ENCODE peak calls at places on chromosomes 2 and 18, in five cellular contexts. U, F, K, Z and P are unnamed samples.

GRCh38 chr18:27956001-27956400 is 220.9 kb downstream of the CDH2 start:
- DNase-seq in U (no peak), F (no peak), K (no peak), Z (no peak), P (no peak)

GRCh38 chr2:23486676-23487075 is 101.7 kb downstream of the KLHL29 start:
- DNase-seq in U (no peak), F (no peak), K (no peak), Z (no peak), P (no peak)

GRCh38 chr2:24702800-24703199 is 90.4 kb downstream of the PTRHD1 start:
- DNase-seq in U (no peak), F (no peak), K (no peak), Z (no peak), P (peak; percentile 67)

GRCh38 chr2:226963528-226963927 is 127.7 kb downstream of the RHBDD1 start:
- DNase-seq in U (no peak), F (no peak), K (no peak), Z (no peak), P (peak; percentile 49)

GRCh38 chr2:41878056-41878455 is 169.8 kb upstream of the PKDCC start:
- DNase-seq in U (no peak), F (no peak), K (no peak), Z (no peak), P (no peak)

GRCh38 chr2:176156959-176157498 is at the start of gene HOXD3:
- DNase-seq in U (no peak), F (no peak), K (no peak), Z (no peak), P (no peak)

GRCh38 chr2:128901572-128902391 is 583.1 kb upstream of the HS6ST1 start:
- DNase-seq in U (no peak), F (no peak), K (peak; percentile 61), Z (no peak), P (no peak)

GRCh38 chr2:134027980-134028379 is 225.9 kb upstream of the MGAT5 start:
- DNase-seq in U (no peak), F (no peak), K (peak; percentile 68), Z (no peak), P (no peak)

GRCh38 chr2:124913873-124914272 is 888.8 kb downstream of the CNTNAP5 start:
- DNase-seq in U (no peak), F (no peak), K (no peak), Z (no peak), P (no peak)

GRCh38 chr2:16656087-16656486 is 9.5 kb downstream of the CYRIA start:
- DNase-seq in U (no peak), F (no peak), K (no peak), Z (no peak), P (no peak)

GRCh38 chr2:169141713-169142352 is 72.5 kb downstream of the DHRS9 start:
- DNase-seq in U (peak; percentile 74), F (peak; percentile 46), K (no peak), Z (peak; percentile 62), P (peak; percentile 13)

GRCh38 chr18:13562494-13563029 is 163.8 kb downstream of the FAM210A start:
- DNase-seq in U (peak; percentile 44), F (no peak), K (no peak), Z (peak; percentile 78), P (no peak)

GRCh38 chr2:199455186-199455532 is 2.6 kb downstream of the SATB2 start:
- DNase-seq in U (no peak), F (no peak), K (no peak), Z (no peak), P (no peak)

GRCh38 chr2:99337931-99338580 is 867 bp downstream of the EIF5B start:
- DNase-seq in U (peak; percentile 2), F (peak; percentile 16), K (no peak), Z (no peak), P (no peak)

GRCh38 chr2:3706892-3707291 is 3.5 kb downstream of the DCDC2C start:
- DNase-seq in U (no peak), F (no peak), K (no peak), Z (no peak), P (no peak)

GRCh38 chr18:3529597-3529996 is 79.6 kb downstream of the TGIF1 start:
- DNase-seq in U (no peak), F (no peak), K (no peak), Z (no peak), P (no peak)

GRCh38 chr2:18483896-18484295 is 76.6 kb downstream of the RDH14 start:
- DNase-seq in U (no peak), F (no peak), K (no peak), Z (no peak), P (no peak)

GRCh38 chr2:176395273-176395854 is 126.1 kb downstream of the MTX2 start:
- DNase-seq in U (peak; percentile 38), F (no peak), K (no peak), Z (no peak), P (no peak)

GRCh38 chr2:33931164-33931563 is 332.1 kb upstream of the FAM98A start:
- DNase-seq in U (no peak), F (no peak), K (no peak), Z (no peak), P (no peak)

GRCh38 chr18:44909191-44909719 is 228.6 kb downstream of the SETBP1 start:
- DNase-seq in U (no peak), F (no peak), K (no peak), Z (no peak), P (no peak)

GRCh38 chr2:118224144-118224887 is 136.0 kb downstream of the INSIG2 start:
- DNase-seq in U (no peak), F (no peak), K (peak; percentile 68), Z (no peak), P (no peak)

GRCh38 chr18:35182151-35182550 is 58.7 kb upstream of the ZNF397 start:
- DNase-seq in U (no peak), F (no peak), K (no peak), Z (no peak), P (no peak)

GRCh38 chr2:203532957-203533695 is 2.0 kb downstream of the RAPH1 start:
- DNase-seq in U (peak; percentile 55), F (peak; percentile 51), K (no peak), Z (no peak), P (no peak)

GRCh38 chr2:216775043-216775453 is 79.7 kb upstream of the IGFBP5 start:
- DNase-seq in U (no peak), F (peak; percentile 76), K (no peak), Z (no peak), P (peak; percentile 76)

GRCh38 chr2:4745596-4745995 is 946.6 kb upstream of the SOX11 start:
- DNase-seq in U (no peak), F (no peak), K (no peak), Z (no peak), P (no peak)

GRCh38 chr2:144514731-144515424 is 5.0 kb downstream of the ZEB2 start:
- DNase-seq in U (no peak), F (no peak), K (no peak), Z (no peak), P (no peak)

GRCh38 chr18:63444567-63444966 is 22.3 kb upstream of the VPS4B start:
- DNase-seq in U (no peak), F (no peak), K (no peak), Z (no peak), P (peak; percentile 28)

GRCh38 chr2:217928324-217929293 is 74.2 kb downstream of the TNS1 start:
- DNase-seq in U (no peak), F (no peak), K (no peak), Z (no peak), P (no peak)

GRCh38 chr2:52886556-52886955 is 881.0 kb upstream of the CHAC2 start:
- DNase-seq in U (no peak), F (no peak), K (no peak), Z (no peak), P (no peak)

GRCh38 chr18:46343456-46343855 is 239.3 kb downstream of the HAUS1 start:
- DNase-seq in U (no peak), F (no peak), K (no peak), Z (no peak), P (no peak)